ENCODE peak calls at places on chromosomes 6 and 20, in nine cellular contexts. P is tibial nerve, M is heart left ventricle, W is uterus, B is H1, T is suprapubic skin, N is prostate gland, D is IMR-90, S is A549. E is an unnamed sample. For H3K4me1, the result is how much of the 10 kb centered on the place peaks cover.

GRCh38 chr20:33490023-33490933 is at the start of gene CBFA2T2:
- DNase-seq in P (peak), M (peak), W (peak), B (peak), T (peak), N (no peak), D (peak), S (peak), E (no peak)

GRCh38 chr6:36626636-36627035 is 32.5 kb downstream of the SRSF3 start:
- DNase-seq in P (no peak), M (no peak), W (no peak), B (no peak), T (no peak), N (no peak), D (no peak), S (no peak), E (no peak)

GRCh38 chr6:168132531-168133184 is 53.6 kb upstream of the FRMD1 start:
- DNase-seq in P (no peak), M (peak), W (no peak), B (peak), T (peak), N (peak), D (peak), S (peak), E (peak)

GRCh38 chr6:159095561-159096095 is 50.8 kb upstream of the TAGAP start:
- DNase-seq in P (no peak), M (no peak), W (no peak), B (no peak), T (no peak), N (no peak), D (no peak), S (no peak), E (no peak)

GRCh38 chr6:47908271-47908670 is 126.4 kb downstream of the OPN5 start:
- DNase-seq in P (no peak), M (no peak), W (no peak), B (no peak), T (no peak), N (no peak), D (no peak), S (no peak), E (no peak)

GRCh38 chr20:55937283-55937682 is 68.0 kb downstream of the CBLN4 start:
- DNase-seq in P (no peak), M (no peak), W (no peak), B (no peak), T (no peak), N (no peak), D (no peak), S (no peak), E (no peak)

GRCh38 chr6:1381397-1382330 is 7.7 kb upstream of the FOXF2 start:
- DNase-seq in P (no peak), M (no peak), W (no peak), B (peak), T (no peak), N (no peak), D (no peak), S (no peak), E (peak)

GRCh38 chr6:127205031-127205430 is 61.6 kb upstream of the RNF146 start:
- DNase-seq in P (no peak), M (no peak), W (no peak), B (no peak), T (no peak), N (no peak), D (peak), S (no peak), E (no peak)

GRCh38 chr20:35006531-35006971 is 50.9 kb downstream of the MYH7B start:
- DNase-seq in P (peak), M (no peak), W (peak), B (no peak), T (peak), N (no peak), D (no peak), S (no peak), E (no peak)

GRCh38 chr6:3906191-3907019 is 57.2 kb downstream of the FAM50B start:
- DNase-seq in P (no peak), M (no peak), W (no peak), B (no peak), T (peak), N (no peak), D (no peak), S (no peak), E (peak)

GRCh38 chr20:10634190-10634589 is 39.6 kb downstream of the JAG1 start:
- DNase-seq in P (no peak), M (no peak), W (no peak), B (no peak), T (no peak), N (no peak), D (no peak), S (no peak), E (no peak)
- H3K4me1 ChIP-seq in P (half or more), M (under half), W (under half), B (under half), T (half or more), N (under half), D (under half), S (under half), E (under half)

GRCh38 chr6:82363368-82364086 is at the start of gene TPBG:
- DNase-seq in P (no peak), M (peak), W (peak), B (peak), T (peak), N (peak), D (peak), S (peak), E (peak)
- TF ChIP-seq POLR2A in P (no peak), M (no peak), W (no peak), B (peak), T (peak), N (peak), D (peak), S (peak), E (peak)

DNA sequence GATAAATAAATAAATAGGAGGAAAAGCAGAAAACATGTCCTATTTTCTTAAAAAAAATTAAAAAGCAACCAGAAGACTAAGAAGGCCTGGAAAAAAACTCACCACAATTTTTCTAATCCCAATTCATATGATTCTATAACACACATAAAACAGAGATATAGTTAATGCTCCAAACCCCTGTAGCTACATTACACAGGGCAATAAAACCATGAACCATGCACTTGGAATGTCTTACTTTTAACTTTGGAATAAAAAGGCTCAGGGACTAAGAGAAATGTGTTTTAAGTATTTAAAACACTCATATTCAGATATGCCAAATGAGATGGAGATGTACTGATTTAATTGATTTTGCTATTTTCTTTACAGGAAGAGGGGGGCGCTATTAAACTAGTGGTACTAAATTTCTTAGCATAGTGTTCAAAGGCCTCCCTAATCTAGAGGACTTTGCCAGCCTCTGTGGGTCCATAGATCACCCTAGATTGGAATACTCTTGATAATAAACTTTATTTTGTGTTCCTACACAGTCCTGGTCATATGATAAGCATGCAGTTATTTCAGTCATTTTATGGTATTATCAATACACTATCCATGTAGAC is 30.3 kb upstream of the GCM1 start:
- DNase-seq in P (no peak), M (no peak), W (no peak), B (no peak), T (no peak), N (no peak), D (no peak), S (no peak), E (no peak)
- TF ChIP-seq CTCF in P (no peak), M (no peak), W (no peak), B (no peak), T (no peak), N (no peak), D (no peak), S (no peak), E (no peak)

DNA sequence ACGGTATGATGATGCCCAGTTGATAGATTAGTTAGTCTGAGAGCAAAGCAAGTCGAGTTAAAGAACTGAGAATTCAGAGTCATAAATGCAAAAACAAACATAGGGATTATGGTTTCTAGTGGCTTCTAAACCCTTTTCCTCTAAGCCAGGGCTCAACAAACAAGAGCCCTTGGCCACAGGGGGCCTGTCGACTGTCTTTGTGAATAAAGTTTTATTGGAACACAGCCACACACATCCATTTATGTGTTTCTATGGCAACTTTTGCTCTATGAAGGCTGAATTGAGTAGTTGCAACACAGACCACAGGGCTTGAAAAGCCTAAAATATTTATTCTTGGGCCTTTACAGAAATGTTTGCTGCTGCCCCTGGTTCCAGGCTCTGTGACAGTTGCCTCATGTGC is 76.2 kb downstream of the SLC24A3 start:
- DNase-seq in P (no peak), M (no peak), W (no peak), B (no peak), T (no peak), N (no peak), D (no peak), S (no peak), E (no peak)
- H3K4me1 ChIP-seq in P (under half), M (under half), W (under half), B (under half), T (under half), N (under half), D (under half), S (under half), E (under half)

GRCh38 chr20:44475694-44476560 is at the start of gene TTPAL:
- DNase-seq in P (peak), M (peak), W (peak), B (peak), T (peak), N (peak), D (peak), S (peak), E (peak)
- TF ChIP-seq POLR2A in P (peak), M (peak), W (peak), B (peak), T (peak), N (peak), D (peak), S (peak), E (peak)

GRCh38 chr20:48295445-48295903 is 510.2 kb upstream of the SULF2 start:
- DNase-seq in P (no peak), M (peak), W (peak), B (no peak), T (no peak), N (no peak), D (peak), S (peak), E (no peak)
- TF ChIP-seq CTCF in P (no peak), M (no peak), W (peak), B (no peak), T (no peak), N (peak), D (peak), S (peak), E (peak)

DNA sequence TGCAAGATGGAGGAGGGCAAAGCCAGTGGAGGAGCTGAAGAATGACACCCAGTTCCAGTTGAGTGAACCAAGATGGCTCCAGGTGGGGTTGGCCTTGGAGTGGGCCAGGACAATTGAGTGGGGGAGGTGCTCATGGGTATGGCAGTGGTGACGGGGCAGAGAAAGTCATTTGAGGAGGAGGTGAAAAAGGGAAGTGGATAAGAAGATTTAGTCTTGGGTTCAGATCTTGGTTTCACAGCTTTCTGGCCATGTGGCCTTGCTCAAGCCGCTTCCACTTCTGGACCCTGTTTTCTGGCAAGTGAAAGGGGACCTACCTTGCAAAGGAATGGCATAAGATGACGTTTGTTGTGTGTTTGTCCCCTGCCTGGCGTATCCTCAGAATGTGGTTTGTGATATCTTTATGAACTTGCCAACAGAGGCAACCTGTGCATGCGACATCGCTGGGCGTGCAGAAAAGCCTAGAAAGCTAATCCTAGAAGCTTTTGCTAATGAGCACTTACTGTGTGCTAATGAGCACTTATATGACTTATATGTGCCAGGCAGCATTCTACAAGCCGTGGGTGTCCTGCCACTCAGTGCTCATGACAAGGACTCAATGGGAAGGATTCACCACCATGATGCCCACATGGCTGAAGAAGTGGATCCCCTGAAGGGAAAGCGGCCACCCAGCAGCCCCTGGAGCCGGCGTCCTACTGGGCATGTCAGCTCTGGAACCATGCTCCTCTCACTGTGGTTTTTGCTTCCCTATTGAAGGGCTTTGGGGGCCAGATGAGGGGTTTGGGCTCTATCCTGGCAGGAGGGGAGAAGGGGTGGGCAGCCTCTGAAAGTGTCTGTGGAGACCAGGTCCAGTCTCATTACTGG is 23.6 kb upstream of the STX16 start:
- DNase-seq in P (no peak), M (no peak), W (no peak), B (no peak), T (no peak), N (no peak), D (no peak), S (no peak), E (no peak)
- H3K4me1 ChIP-seq in P (under half), M (under half), W (under half), B (under half), T (under half), N (under half), D (under half), S (under half), E (under half)

GRCh38 chr20:41317536-41318270 is at the start of gene ZHX3:
- DNase-seq in P (peak), M (peak), W (peak), B (peak), T (peak), N (peak), D (peak), S (peak), E (peak)
- TF ChIP-seq POLR2A in P (peak), M (no peak), W (peak), B (peak), T (peak), N (peak), D (no peak), S (peak), E (peak)